ENCODE peak calls at places on chromosomes 7 and 10, in four cellular contexts. C is upper lobe of left lung, A is A549, E is Panc1. R is an unnamed sample. For H3K9me3 and H3K4me1, the result is how much of the 10 kb centered on the place peaks cover.

GRCh38 chr10:30984563-30985328 is 46.9 kb downstream of the ZNF438 start:
- DNase-seq in C (no peak), A (no peak), E (no peak), R (no peak)

GRCh38 chr7:34760271-34760670 is 102.3 kb downstream of the NPSR1 start:
- DNase-seq in C (no peak), A (no peak), E (no peak), R (no peak)

GRCh38 chr7:29281782-29282541 is 87.4 kb downstream of the CHN2 start:
- DNase-seq in C (no peak), A (no peak), E (no peak), R (no peak)

GRCh38 chr10:78248651-78249464 is 215.2 kb downstream of the RPS24 start:
- DNase-seq in C (no peak), A (no peak), E (no peak), R (peak)

GRCh38 chr10:25907247-25907646 is 26.8 kb upstream of the MYO3A start:
- DNase-seq in C (no peak), A (no peak), E (no peak), R (no peak)

GRCh38 chr7:76316984-76317781 is 14.7 kb downstream of the HSPB1 start:
- DNase-seq in C (no peak), A (no peak), E (no peak), R (peak)

GRCh38 chr7:103065666-103066065 is 8.9 kb downstream of the FBXL13 start:
- DNase-seq in C (no peak), A (peak), E (no peak), R (no peak)

GRCh38 chr7:111727905-111728634 is 165.8 kb upstream of the IMMP2L start:
- DNase-seq in C (peak), A (no peak), E (no peak), R (no peak)

GRCh38 chr7:27106181-27106905 is 3.9 kb upstream of the HOXA2 start:
- DNase-seq in C (peak), A (no peak), E (no peak), R (no peak)

GRCh38 chr7:95304990-95305389 is 19.3 kb downstream of the PON1 start:
- DNase-seq in C (no peak), A (no peak), E (no peak), R (no peak)

GRCh38 chr10:110833234-110833940 is 38.3 kb upstream of the PDCD4 start:
- DNase-seq in C (no peak), A (no peak), E (no peak), R (no peak)

GRCh38 chr7:151518105-151518780 is 1.5 kb downstream of the RHEB start:
- DNase-seq in C (no peak), A (no peak), E (no peak), R (peak)

GRCh38 chr7:12709731-12710502 is 22.5 kb downstream of the ARL4A start:
- DNase-seq in C (no peak), A (no peak), E (no peak), R (no peak)

GRCh38 chr10:19634163-19634562 is 182.1 kb upstream of the PLXDC2 start:
- DNase-seq in C (no peak), A (no peak), E (no peak), R (no peak)

GRCh38 chr10:19628767-19629443 is 187.3 kb upstream of the PLXDC2 start:
- DNase-seq in C (no peak), A (no peak), E (no peak), R (no peak)

DNA sequence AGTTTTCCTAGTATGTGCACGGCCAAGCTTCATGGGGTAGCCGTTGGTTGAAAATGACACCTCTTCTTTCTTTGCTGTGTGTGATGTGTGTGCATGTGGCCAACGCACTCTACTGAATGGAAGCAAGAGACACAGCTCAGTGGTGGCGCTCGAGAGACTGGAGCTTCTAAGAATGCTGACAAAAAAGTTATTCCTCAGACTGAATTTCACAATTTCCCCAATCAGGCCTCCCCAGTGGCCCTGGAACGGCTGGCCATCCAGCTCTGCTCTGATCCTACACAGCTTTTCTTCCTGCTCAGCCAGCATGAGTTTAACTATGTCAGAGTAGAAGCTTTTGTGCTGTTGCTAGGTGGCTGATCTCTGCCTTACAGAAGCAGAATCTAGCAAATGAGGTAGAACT is 186.7 kb upstream of the PLXDC2 start:
- DNase-seq in C (no peak), A (no peak), E (no peak), R (peak)
- H3K9me3 ChIP-seq in C (under half), A (under half), E (under half), R (under half)

DNA sequence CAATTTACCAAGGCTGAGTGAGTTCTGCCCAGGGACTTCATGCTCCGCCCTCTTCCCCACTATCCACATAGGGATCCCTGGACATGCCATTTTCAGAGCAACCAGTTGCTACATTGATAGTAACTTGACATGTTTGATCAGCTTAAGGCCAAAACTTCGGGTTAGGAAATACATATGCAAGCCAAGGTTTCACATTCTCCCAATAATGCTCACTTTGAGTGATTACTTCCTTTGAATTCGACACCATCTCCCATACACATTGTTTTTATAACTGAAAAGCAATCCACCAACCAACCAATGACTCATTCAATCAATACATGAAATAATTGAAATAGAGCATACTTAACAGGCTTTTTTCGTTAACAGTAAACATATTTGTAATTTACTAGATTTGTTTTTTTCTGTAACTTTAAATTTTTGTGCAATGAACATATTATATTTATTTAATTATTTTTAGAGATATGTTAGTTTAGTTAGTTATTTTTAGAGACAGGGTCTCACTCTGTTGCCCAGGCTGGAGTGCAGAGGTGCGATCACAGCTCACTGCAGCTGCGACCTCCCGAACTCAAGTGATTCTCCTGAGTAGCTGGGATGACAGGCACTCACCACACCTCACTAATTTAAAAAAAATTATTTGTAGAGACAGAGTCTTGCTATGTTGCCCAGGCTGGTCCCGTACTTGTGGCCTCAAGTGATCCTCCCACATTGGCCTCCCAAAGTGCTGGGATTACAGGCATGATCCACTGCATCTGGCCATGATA is 137.8 kb downstream of the GLI3 start:
- DNase-seq in C (no peak), A (no peak), E (no peak), R (no peak)
- H3K4me1 ChIP-seq in C (under half), A (under half), E (under half), R (under half)

DNA sequence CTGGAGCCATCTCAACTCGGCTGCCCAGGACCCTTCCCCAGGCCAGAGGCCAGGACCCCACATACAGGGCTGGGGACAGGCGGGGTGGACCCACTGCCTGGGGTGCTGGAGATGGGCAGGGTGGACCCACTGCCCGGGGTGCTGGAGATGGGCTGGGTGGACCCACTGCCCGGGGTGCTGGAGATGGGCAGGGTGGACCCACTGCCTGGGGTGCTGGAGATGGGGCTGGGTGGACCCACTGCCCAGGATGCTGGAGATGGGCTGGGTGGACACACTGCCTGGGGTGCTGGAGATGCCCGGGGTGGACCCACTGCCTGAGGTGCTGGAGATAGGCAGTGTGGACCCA is 32.4 kb upstream of the FOXL3 start:
- DNase-seq in C (peak), A (no peak), E (no peak), R (no peak)
- H3K9me3 ChIP-seq in C (under half), A (half or more), E (under half), R (under half)

GRCh38 chr7:44194562-44195145 is 5.4 kb upstream of the GCK start:
- DNase-seq in C (no peak), A (no peak), E (no peak), R (no peak)

GRCh38 chr7:44196450-44196872 is 4.3 kb upstream of the YKT6 start:
- DNase-seq in C (no peak), A (peak), E (no peak), R (peak)

GRCh38 chr7:44194069-44194468 is 4.8 kb upstream of the GCK start:
- DNase-seq in C (no peak), A (no peak), E (no peak), R (no peak)

GRCh38 chr7:44197487-44197886 is 3.3 kb upstream of the YKT6 start:
- DNase-seq in C (no peak), A (no peak), E (no peak), R (no peak)

GRCh38 chr7:44195901-44196300 is 4.9 kb upstream of the YKT6 start:
- DNase-seq in C (no peak), A (no peak), E (no peak), R (no peak)
- H3K4me1 ChIP-seq in C (under half), A (under half), E (under half), R (under half)

GRCh38 chr7:64687249-64687648 is 21.3 kb downstream of the ZNF107 start:
- DNase-seq in C (no peak), A (no peak), E (no peak), R (no peak)
- H3K9me3 ChIP-seq in C (under half), A (half or more), E (under half), R (under half)

GRCh38 chr7:83677180-83677866 is 28.4 kb upstream of the SEMA3E start:
- DNase-seq in C (no peak), A (peak), E (peak), R (no peak)
- H3K4me1 ChIP-seq in C (under half), A (under half), E (under half), R (under half)

GRCh38 chr10:36362257-36362656 is 720.2 kb upstream of the FZD8 start:
- DNase-seq in C (no peak), A (no peak), E (no peak), R (no peak)
- H3K9me3 ChIP-seq in C (under half), A (under half), E (under half), R (under half)

R was measured in testis.